ENCODE peak calls at places on chromosomes 13 and 19, in seven cellular contexts. One of them, this sample, is unnamed.

GRCh38 chr13:41304551-41304950 is 6.5 kb upstream of the NAA16 start:
- DNase-seq in NAMALWA: no peak
- DNase-seq in GDM1: no peak
- DNase-seq in left ventricle myocardium superior: no peak
- DNase-seq in stimulated activated CD4-positive, alpha-beta T cell treated with anti-CD3 and anti-CD28 coated beads, Interleukin-15, amount 100 ng/mL, for 1 hour: no peak
- DNase-seq in activated naive CD4-positive, alpha-beta T cell treated with Interleukin-2 at 50 U/mL for 16 hours: no peak
- DNase-seq in cardiac fibroblast: no peak
- DNase-seq in this sample: no peak

GRCh38 chr19:57803594-57804325 is 11.0 kb downstream of the ZNF552 start:
- DNase-seq in NAMALWA: no peak
- DNase-seq in GDM1: peak; percentile 12
- DNase-seq in left ventricle myocardium superior: no peak
- DNase-seq in stimulated activated CD4-positive, alpha-beta T cell treated with anti-CD3 and anti-CD28 coated beads, Interleukin-15, amount 100 ng/mL, for 1 hour: no peak
- DNase-seq in activated naive CD4-positive, alpha-beta T cell treated with Interleukin-2 at 50 U/mL for 16 hours: no peak
- DNase-seq in cardiac fibroblast: peak; percentile 82
- DNase-seq in this sample: no peak

GRCh38 chr19:54952591-54953344 is 5.4 kb upstream of the NLRP7 start:
- DNase-seq in NAMALWA: no peak
- DNase-seq in GDM1: peak; percentile 52
- DNase-seq in left ventricle myocardium superior: no peak
- DNase-seq in stimulated activated CD4-positive, alpha-beta T cell treated with anti-CD3 and anti-CD28 coated beads, Interleukin-15, amount 100 ng/mL, for 1 hour: no peak
- DNase-seq in activated naive CD4-positive, alpha-beta T cell treated with Interleukin-2 at 50 U/mL for 16 hours: no peak
- DNase-seq in cardiac fibroblast: peak; percentile 7
- DNase-seq in this sample: no peak

GRCh38 chr13:97749174-97749573 is 204.3 kb upstream of the IPO5 start:
- DNase-seq in NAMALWA: peak; percentile 45
- DNase-seq in GDM1: no peak
- DNase-seq in left ventricle myocardium superior: no peak
- DNase-seq in stimulated activated CD4-positive, alpha-beta T cell treated with anti-CD3 and anti-CD28 coated beads, Interleukin-15, amount 100 ng/mL, for 1 hour: no peak
- DNase-seq in activated naive CD4-positive, alpha-beta T cell treated with Interleukin-2 at 50 U/mL for 16 hours: no peak
- DNase-seq in cardiac fibroblast: no peak
- DNase-seq in this sample: no peak

GRCh38 chr13:79765331-79765730 is 284.4 kb downstream of the NDFIP2 start:
- DNase-seq in NAMALWA: no peak
- DNase-seq in GDM1: no peak
- DNase-seq in left ventricle myocardium superior: no peak
- DNase-seq in stimulated activated CD4-positive, alpha-beta T cell treated with anti-CD3 and anti-CD28 coated beads, Interleukin-15, amount 100 ng/mL, for 1 hour: no peak
- DNase-seq in activated naive CD4-positive, alpha-beta T cell treated with Interleukin-2 at 50 U/mL for 16 hours: no peak
- DNase-seq in cardiac fibroblast: no peak
- DNase-seq in this sample: no peak

GRCh38 chr19:15577184-15577771 is 37.7 kb upstream of the CYP4F8 start:
- DNase-seq in NAMALWA: no peak
- DNase-seq in GDM1: no peak
- DNase-seq in left ventricle myocardium superior: no peak
- DNase-seq in stimulated activated CD4-positive, alpha-beta T cell treated with anti-CD3 and anti-CD28 coated beads, Interleukin-15, amount 100 ng/mL, for 1 hour: no peak
- DNase-seq in activated naive CD4-positive, alpha-beta T cell treated with Interleukin-2 at 50 U/mL for 16 hours: no peak
- DNase-seq in cardiac fibroblast: no peak
- DNase-seq in this sample: peak; percentile 19

GRCh38 chr19:47096721-47097120 is 16.9 kb downstream of the ZC3H4 start:
- DNase-seq in NAMALWA: no peak
- DNase-seq in GDM1: no peak
- DNase-seq in left ventricle myocardium superior: peak; percentile 51
- DNase-seq in stimulated activated CD4-positive, alpha-beta T cell treated with anti-CD3 and anti-CD28 coated beads, Interleukin-15, amount 100 ng/mL, for 1 hour: no peak
- DNase-seq in activated naive CD4-positive, alpha-beta T cell treated with Interleukin-2 at 50 U/mL for 16 hours: no peak
- DNase-seq in cardiac fibroblast: no peak
- DNase-seq in this sample: no peak

GRCh38 chr19:44303976-44304568 is 753 bp downstream of the ZNF235 start:
- DNase-seq in NAMALWA: peak; percentile 16
- DNase-seq in GDM1: no peak
- DNase-seq in left ventricle myocardium superior: no peak
- DNase-seq in stimulated activated CD4-positive, alpha-beta T cell treated with anti-CD3 and anti-CD28 coated beads, Interleukin-15, amount 100 ng/mL, for 1 hour: no peak
- DNase-seq in activated naive CD4-positive, alpha-beta T cell treated with Interleukin-2 at 50 U/mL for 16 hours: peak; percentile 1
- DNase-seq in cardiac fibroblast: no peak
- DNase-seq in this sample: peak; percentile 61

GRCh38 chr13:53382008-53382407 is 353.4 kb downstream of the OLFM4 start:
- DNase-seq in NAMALWA: no peak
- DNase-seq in GDM1: no peak
- DNase-seq in left ventricle myocardium superior: no peak
- DNase-seq in stimulated activated CD4-positive, alpha-beta T cell treated with anti-CD3 and anti-CD28 coated beads, Interleukin-15, amount 100 ng/mL, for 1 hour: no peak
- DNase-seq in activated naive CD4-positive, alpha-beta T cell treated with Interleukin-2 at 50 U/mL for 16 hours: no peak
- DNase-seq in cardiac fibroblast: no peak
- DNase-seq in this sample: no peak

GRCh38 chr19:16795042-16795441 is 34.2 kb upstream of the SIN3B start:
- DNase-seq in NAMALWA: no peak
- DNase-seq in GDM1: no peak
- DNase-seq in left ventricle myocardium superior: no peak
- DNase-seq in stimulated activated CD4-positive, alpha-beta T cell treated with anti-CD3 and anti-CD28 coated beads, Interleukin-15, amount 100 ng/mL, for 1 hour: no peak
- DNase-seq in activated naive CD4-positive, alpha-beta T cell treated with Interleukin-2 at 50 U/mL for 16 hours: no peak
- DNase-seq in cardiac fibroblast: no peak
- DNase-seq in this sample: no peak

GRCh38 chr19:2331601-2332246 is 3.2 kb downstream of the SPPL2B start:
- DNase-seq in NAMALWA: no peak
- DNase-seq in GDM1: no peak
- DNase-seq in left ventricle myocardium superior: no peak
- DNase-seq in stimulated activated CD4-positive, alpha-beta T cell treated with anti-CD3 and anti-CD28 coated beads, Interleukin-15, amount 100 ng/mL, for 1 hour: no peak
- DNase-seq in activated naive CD4-positive, alpha-beta T cell treated with Interleukin-2 at 50 U/mL for 16 hours: no peak
- DNase-seq in cardiac fibroblast: no peak
- DNase-seq in this sample: no peak

GRCh38 chr13:46749951-46750350 is 47.0 kb downstream of the ESD start:
- DNase-seq in NAMALWA: no peak
- DNase-seq in GDM1: no peak
- DNase-seq in left ventricle myocardium superior: no peak
- DNase-seq in stimulated activated CD4-positive, alpha-beta T cell treated with anti-CD3 and anti-CD28 coated beads, Interleukin-15, amount 100 ng/mL, for 1 hour: no peak
- DNase-seq in activated naive CD4-positive, alpha-beta T cell treated with Interleukin-2 at 50 U/mL for 16 hours: no peak
- DNase-seq in cardiac fibroblast: no peak
- DNase-seq in this sample: no peak

GRCh38 chr13:42930136-42930535 is 61.9 kb downstream of the EPSTI1 start:
- DNase-seq in NAMALWA: no peak
- DNase-seq in GDM1: no peak
- DNase-seq in left ventricle myocardium superior: no peak
- DNase-seq in stimulated activated CD4-positive, alpha-beta T cell treated with anti-CD3 and anti-CD28 coated beads, Interleukin-15, amount 100 ng/mL, for 1 hour: no peak
- DNase-seq in activated naive CD4-positive, alpha-beta T cell treated with Interleukin-2 at 50 U/mL for 16 hours: no peak
- DNase-seq in cardiac fibroblast: no peak
- DNase-seq in this sample: no peak

GRCh38 chr13:34107814-34108213 is 289.9 kb downstream of the RFC3 start:
- DNase-seq in NAMALWA: no peak
- DNase-seq in GDM1: no peak
- DNase-seq in left ventricle myocardium superior: no peak
- DNase-seq in stimulated activated CD4-positive, alpha-beta T cell treated with anti-CD3 and anti-CD28 coated beads, Interleukin-15, amount 100 ng/mL, for 1 hour: no peak
- DNase-seq in activated naive CD4-positive, alpha-beta T cell treated with Interleukin-2 at 50 U/mL for 16 hours: no peak
- DNase-seq in cardiac fibroblast: peak; percentile 11
- DNase-seq in this sample: no peak

GRCh38 chr19:42360787-42361544 is 29.1 kb downstream of the CNFN start:
- DNase-seq in NAMALWA: peak; percentile 30
- DNase-seq in GDM1: no peak
- DNase-seq in left ventricle myocardium superior: no peak
- DNase-seq in stimulated activated CD4-positive, alpha-beta T cell treated with anti-CD3 and anti-CD28 coated beads, Interleukin-15, amount 100 ng/mL, for 1 hour: no peak
- DNase-seq in activated naive CD4-positive, alpha-beta T cell treated with Interleukin-2 at 50 U/mL for 16 hours: no peak
- DNase-seq in cardiac fibroblast: no peak
- DNase-seq in this sample: no peak

GRCh38 chr19:14070268-14071050 is 2.1 kb upstream of the MISP3 start:
- DNase-seq in NAMALWA: no peak
- DNase-seq in GDM1: no peak
- DNase-seq in left ventricle myocardium superior: peak; percentile 70
- DNase-seq in stimulated activated CD4-positive, alpha-beta T cell treated with anti-CD3 and anti-CD28 coated beads, Interleukin-15, amount 100 ng/mL, for 1 hour: no peak
- DNase-seq in activated naive CD4-positive, alpha-beta T cell treated with Interleukin-2 at 50 U/mL for 16 hours: no peak
- DNase-seq in cardiac fibroblast: no peak
- DNase-seq in this sample: no peak

GRCh38 chr19:17952041-17952976 is 14.6 kb upstream of the KCNN1 start:
- DNase-seq in NAMALWA: no peak
- DNase-seq in GDM1: no peak
- DNase-seq in left ventricle myocardium superior: no peak
- DNase-seq in stimulated activated CD4-positive, alpha-beta T cell treated with anti-CD3 and anti-CD28 coated beads, Interleukin-15, amount 100 ng/mL, for 1 hour: no peak
- DNase-seq in activated naive CD4-positive, alpha-beta T cell treated with Interleukin-2 at 50 U/mL for 16 hours: no peak
- DNase-seq in cardiac fibroblast: no peak
- DNase-seq in this sample: peak; percentile 62

GRCh38 chr19:2230029-2230531 is 6.0 kb downstream of the PLEKHJ1 start:
- DNase-seq in NAMALWA: no peak
- DNase-seq in GDM1: no peak
- DNase-seq in left ventricle myocardium superior: no peak
- DNase-seq in stimulated activated CD4-positive, alpha-beta T cell treated with anti-CD3 and anti-CD28 coated beads, Interleukin-15, amount 100 ng/mL, for 1 hour: no peak
- DNase-seq in activated naive CD4-positive, alpha-beta T cell treated with Interleukin-2 at 50 U/mL for 16 hours: no peak
- DNase-seq in cardiac fibroblast: no peak
- DNase-seq in this sample: no peak

GRCh38 chr13:39773833-39774232 is 118.4 kb downstream of the COG6 start:
- DNase-seq in NAMALWA: no peak
- DNase-seq in GDM1: no peak
- DNase-seq in left ventricle myocardium superior: no peak
- DNase-seq in stimulated activated CD4-positive, alpha-beta T cell treated with anti-CD3 and anti-CD28 coated beads, Interleukin-15, amount 100 ng/mL, for 1 hour: no peak
- DNase-seq in activated naive CD4-positive, alpha-beta T cell treated with Interleukin-2 at 50 U/mL for 16 hours: no peak
- DNase-seq in cardiac fibroblast: peak; percentile 30
- DNase-seq in this sample: no peak